ENCODE peak calls at places on chromosomes 5 and 9, in five cellular contexts. One of them, this sample, is unnamed.

GRCh38 chr9:18490591-18491370 is 16.8 kb downstream of the ADAMTSL1 start:
- DNase-seq in thoracic aorta: peak; percentile 60
- DNase-seq in pancreas: no peak
- DNase-seq in breast epithelium: no peak
- DNase-seq in stomach: no peak
- DNase-seq in this sample: no peak

GRCh38 chr5:150508021-150508640 is at the start of gene NDST1:
- DNase-seq in breast epithelium: peak; percentile 72
- DNase-seq in stomach: no peak
- DNase-seq in pancreas: no peak
- DNase-seq in thoracic aorta: no peak
- DNase-seq in this sample: peak; percentile 64

GRCh38 chr5:151167022-151167421 is 9.4 kb upstream of the ANXA6 start:
- DNase-seq in pancreas: no peak
- DNase-seq in thoracic aorta: no peak
- DNase-seq in breast epithelium: no peak
- DNase-seq in stomach: no peak
- DNase-seq in this sample: no peak

GRCh38 chr9:129669946-129670345 is 4.5 kb downstream of the PRRX2 start:
- DNase-seq in breast epithelium: no peak
- DNase-seq in pancreas: no peak
- DNase-seq in stomach: no peak
- DNase-seq in thoracic aorta: no peak
- DNase-seq in this sample: no peak

GRCh38 chr5:30051976-30052375 is 1141.5 kb upstream of the CDH6 start:
- DNase-seq in pancreas: no peak
- DNase-seq in thoracic aorta: no peak
- DNase-seq in breast epithelium: no peak
- DNase-seq in stomach: no peak
- DNase-seq in this sample: no peak

GRCh38 chr5:150762216-150762615 is 3.4 kb upstream of the DCTN4 start:
- DNase-seq in pancreas: no peak
- DNase-seq in breast epithelium: no peak
- DNase-seq in stomach: no peak
- DNase-seq in thoracic aorta: no peak
- DNase-seq in this sample: no peak

GRCh38 chr5:10719965-10720364 is 41.1 kb downstream of the DAP start:
- DNase-seq in thoracic aorta: no peak
- DNase-seq in pancreas: peak; percentile 66
- DNase-seq in breast epithelium: no peak
- DNase-seq in stomach: peak; percentile 63
- DNase-seq in this sample: no peak

GRCh38 chr5:130272837-130273236 is 368.6 kb downstream of the CHSY3 start:
- DNase-seq in pancreas: no peak
- DNase-seq in thoracic aorta: no peak
- DNase-seq in stomach: no peak
- DNase-seq in breast epithelium: no peak
- DNase-seq in this sample: no peak

GRCh38 chr5:72815580-72816296 is 723 bp upstream of the TNPO1 start:
- DNase-seq in stomach: no peak
- DNase-seq in thoracic aorta: no peak
- DNase-seq in pancreas: no peak
- DNase-seq in breast epithelium: no peak
- DNase-seq in this sample: no peak

GRCh38 chr5:1474183-1474839 is 29.1 kb upstream of the SLC6A3 start:
- DNase-seq in stomach: no peak
- DNase-seq in breast epithelium: peak; percentile 28
- DNase-seq in pancreas: no peak
- DNase-seq in thoracic aorta: no peak
- DNase-seq in this sample: no peak

GRCh38 chr9:128370367-128370751 is 815 bp upstream of the URM1 start:
- DNase-seq in breast epithelium: no peak
- DNase-seq in pancreas: no peak
- DNase-seq in thoracic aorta: no peak
- DNase-seq in stomach: no peak
- DNase-seq in this sample: no peak

GRCh38 chr5:116600876-116601275 is 26.3 kb upstream of the SEMA6A start:
- DNase-seq in stomach: no peak
- DNase-seq in pancreas: no peak
- DNase-seq in thoracic aorta: no peak
- DNase-seq in breast epithelium: no peak
- DNase-seq in this sample: no peak

GRCh38 chr9:5586391-5586802 is 42.5 kb upstream of the RIC1 start:
- DNase-seq in breast epithelium: no peak
- DNase-seq in thoracic aorta: no peak
- DNase-seq in pancreas: no peak
- DNase-seq in stomach: no peak
- DNase-seq in this sample: no peak

GRCh38 chr5:79702606-79703380 is 13.2 kb downstream of the CMYA5 start:
- DNase-seq in thoracic aorta: no peak
- DNase-seq in breast epithelium: no peak
- DNase-seq in pancreas: no peak
- DNase-seq in stomach: no peak
- DNase-seq in this sample: no peak

GRCh38 chr9:134258332-134258731 is 67.9 kb upstream of the RXRA start:
- DNase-seq in thoracic aorta: no peak
- DNase-seq in pancreas: no peak
- DNase-seq in breast epithelium: no peak
- DNase-seq in stomach: no peak
- DNase-seq in this sample: no peak

GRCh38 chr9:130912932-130913598 is 16.5 kb upstream of the QRFP start:
- DNase-seq in breast epithelium: no peak
- DNase-seq in stomach: no peak
- DNase-seq in thoracic aorta: peak; percentile 31
- DNase-seq in pancreas: no peak
- DNase-seq in this sample: no peak

GRCh38 chr5:107467137-107467932 is 203.4 kb downstream of the EFNA5 start:
- DNase-seq in stomach: no peak
- DNase-seq in thoracic aorta: no peak
- DNase-seq in pancreas: no peak
- DNase-seq in breast epithelium: no peak
- DNase-seq in this sample: no peak

GRCh38 chr5:110625376-110625999 is 101.0 kb downstream of the TMEM232 start:
- DNase-seq in pancreas: no peak
- DNase-seq in thoracic aorta: no peak
- DNase-seq in breast epithelium: no peak
- DNase-seq in stomach: no peak
- DNase-seq in this sample: no peak

GRCh38 chr5:108418172-108418571 is 36.3 kb upstream of the FBXL17 start:
- DNase-seq in pancreas: no peak
- DNase-seq in thoracic aorta: no peak
- DNase-seq in breast epithelium: no peak
- DNase-seq in stomach: no peak
- DNase-seq in this sample: no peak

GRCh38 chr9:87107072-87107471 is 159.8 kb upstream of the GAS1 start:
- DNase-seq in stomach: no peak
- DNase-seq in pancreas: no peak
- DNase-seq in breast epithelium: no peak
- DNase-seq in thoracic aorta: no peak
- DNase-seq in this sample: no peak
- TF ChIP-seq CTCF in stomach: no peak
- TF ChIP-seq CTCF in pancreas: no peak
- TF ChIP-seq CTCF in breast epithelium: no peak
- TF ChIP-seq CTCF in thoracic aorta: no peak
- TF ChIP-seq CTCF in this sample: no peak

GRCh38 chr5:65873181-65873580 is 53.2 kb upstream of the ERBIN start:
- DNase-seq in pancreas: no peak
- DNase-seq in breast epithelium: no peak
- DNase-seq in thoracic aorta: no peak
- DNase-seq in stomach: no peak
- DNase-seq in this sample: no peak
- H3K4me1 ChIP-seq in pancreas: no peaks in the 10 kb centered on the region
- H3K4me1 ChIP-seq in breast epithelium: no peaks in the 10 kb centered on the region
- H3K4me1 ChIP-seq in thoracic aorta: no peaks in the 10 kb centered on the region
- H3K4me1 ChIP-seq in stomach: no peaks in the 10 kb centered on the region
- H3K4me1 ChIP-seq in this sample: no peaks in the 10 kb centered on the region

GRCh38 chr5:65482280-65482726 is 583 bp upstream of the ADAMTS6 start:
- DNase-seq in thoracic aorta: no peak
- DNase-seq in pancreas: no peak
- DNase-seq in stomach: no peak
- DNase-seq in breast epithelium: no peak
- DNase-seq in this sample: no peak
- H3K4me3 ChIP-seq in thoracic aorta: peak overlapping the region; percentile 83
- H3K4me3 ChIP-seq in pancreas: peak overlapping the region; percentile 39
- H3K4me3 ChIP-seq in stomach: peak overlapping the region; percentile 49
- H3K4me3 ChIP-seq in breast epithelium: peak overlapping the region; percentile 54
- H3K4me3 ChIP-seq in this sample: peak overlapping the region; percentile 4

GRCh38 chr5:71014186-71014585 is 11.0 kb downstream of the NAIP start:
- DNase-seq in stomach: no peak
- DNase-seq in breast epithelium: no peak
- DNase-seq in thoracic aorta: no peak
- DNase-seq in pancreas: no peak
- DNase-seq in this sample: no peak

GRCh38 chr5:71011194-71011792 is 13.8 kb downstream of the NAIP start:
- DNase-seq in pancreas: no peak
- DNase-seq in thoracic aorta: no peak
- DNase-seq in stomach: no peak
- DNase-seq in breast epithelium: peak; percentile 42
- DNase-seq in this sample: no peak

DNA sequence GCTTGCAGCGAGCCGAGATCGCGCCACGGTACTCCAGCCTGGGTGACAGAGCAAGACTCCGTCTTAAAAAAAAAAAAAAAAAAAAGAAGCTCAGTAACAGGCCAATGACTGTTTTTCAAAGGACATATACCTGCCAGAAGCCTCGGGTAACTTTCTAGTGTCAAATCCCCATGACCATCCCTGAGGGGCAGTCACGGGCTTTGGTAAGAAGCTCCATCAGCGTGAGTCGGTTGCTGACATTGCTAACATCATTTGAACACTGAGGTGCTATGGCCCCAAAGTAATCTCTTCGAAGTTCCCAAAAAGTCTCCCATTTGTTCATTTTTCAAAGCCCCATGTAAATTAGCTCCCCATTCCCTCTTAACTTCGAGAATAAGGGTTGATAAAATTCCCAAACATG is 11.6 kb downstream of the NAIP start:
- DNase-seq in breast epithelium: no peak
- DNase-seq in thoracic aorta: no peak
- DNase-seq in stomach: no peak
- DNase-seq in pancreas: no peak
- DNase-seq in this sample: no peak
- TF ChIP-seq CTCF in breast epithelium: no peak
- TF ChIP-seq CTCF in thoracic aorta: no peak
- TF ChIP-seq CTCF in stomach: no peak
- TF ChIP-seq CTCF in pancreas: no peak
- TF ChIP-seq CTCF in this sample: no peak

DNA sequence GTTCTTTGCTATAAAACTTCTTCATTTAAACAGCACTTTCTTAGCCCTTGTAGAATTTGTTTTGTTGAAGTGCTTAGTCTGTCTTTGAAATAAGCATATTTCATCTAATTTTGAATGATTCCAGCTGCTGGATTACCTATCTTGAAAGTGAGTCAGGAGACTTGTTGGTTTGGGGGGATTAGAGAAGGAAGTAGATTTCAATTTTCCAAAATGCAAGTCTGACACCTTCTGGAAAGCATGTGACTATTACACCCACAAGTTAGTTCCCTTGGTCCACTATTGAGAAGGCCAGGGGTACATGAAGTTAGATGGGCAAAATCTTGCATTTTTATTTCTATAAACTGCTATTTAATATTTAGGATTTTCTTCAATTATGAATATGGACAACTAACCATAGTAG is 96.4 kb upstream of the RANBP3L start:
- DNase-seq in breast epithelium: no peak
- DNase-seq in pancreas: no peak
- DNase-seq in thoracic aorta: no peak
- DNase-seq in stomach: no peak
- DNase-seq in this sample: no peak
- H3K4me1 ChIP-seq in breast epithelium: no peaks in the 10 kb centered on the region
- H3K4me1 ChIP-seq in pancreas: no peaks in the 10 kb centered on the region
- H3K4me1 ChIP-seq in thoracic aorta: peaks cover 12% of the 10 kb centered on the region
- H3K4me1 ChIP-seq in stomach: peaks cover 7% of the 10 kb centered on the region
- H3K4me1 ChIP-seq in this sample: no peaks in the 10 kb centered on the region

GRCh38 chr5:66151491-66151890 is 7.4 kb downstream of the SREK1 start:
- DNase-seq in stomach: no peak
- DNase-seq in thoracic aorta: no peak
- DNase-seq in pancreas: no peak
- DNase-seq in breast epithelium: no peak
- DNase-seq in this sample: no peak
- H3K4me3 ChIP-seq in stomach: no peak overlapping the region
- H3K4me3 ChIP-seq in thoracic aorta: no peak overlapping the region
- H3K4me3 ChIP-seq in pancreas: no peak overlapping the region
- H3K4me3 ChIP-seq in breast epithelium: no peak overlapping the region
- H3K4me3 ChIP-seq in this sample: no peak overlapping the region

GRCh38 chr5:95317687-95318086 is 32.8 kb upstream of the MCTP1 start:
- DNase-seq in stomach: no peak
- DNase-seq in thoracic aorta: no peak
- DNase-seq in pancreas: peak; percentile 12
- DNase-seq in breast epithelium: no peak
- DNase-seq in this sample: no peak

DNA sequence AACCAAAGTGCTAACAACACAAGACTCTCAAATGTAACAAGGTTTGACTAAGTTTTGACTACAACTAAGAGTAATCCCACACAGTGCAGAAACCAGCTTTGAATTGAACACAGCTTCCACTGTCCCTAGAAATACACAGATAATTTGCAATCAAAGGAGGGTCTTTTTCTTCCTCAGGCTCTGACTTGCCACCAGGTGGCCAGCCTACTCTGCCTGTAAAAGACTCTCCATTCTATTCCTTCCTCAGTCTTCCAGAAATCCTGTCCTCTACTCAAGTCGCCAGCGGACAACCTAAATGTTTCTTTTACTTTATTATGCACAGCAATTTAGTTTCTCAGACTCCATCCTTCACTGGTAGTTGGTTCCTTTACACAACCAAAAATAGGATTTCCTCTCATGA is 32.2 kb upstream of the MCTP1 start:
- DNase-seq in breast epithelium: no peak
- DNase-seq in pancreas: no peak
- DNase-seq in stomach: no peak
- DNase-seq in thoracic aorta: no peak
- DNase-seq in this sample: no peak
- TF ChIP-seq CTCF in breast epithelium: no peak
- TF ChIP-seq CTCF in pancreas: no peak
- TF ChIP-seq CTCF in stomach: no peak
- TF ChIP-seq CTCF in thoracic aorta: no peak
- TF ChIP-seq CTCF in this sample: no peak

GRCh38 chr9:121566401-121567141 is 66.9 kb upstream of the GGTA1 start:
- DNase-seq in stomach: no peak
- DNase-seq in breast epithelium: no peak
- DNase-seq in pancreas: no peak
- DNase-seq in thoracic aorta: peak; percentile 55
- DNase-seq in this sample: no peak
- H3K4me1 ChIP-seq in stomach: peaks cover 23% of the 10 kb centered on the region
- H3K4me1 ChIP-seq in breast epithelium: peaks cover 15% of the 10 kb centered on the region
- H3K4me1 ChIP-seq in pancreas: peaks cover 6% of the 10 kb centered on the region
- H3K4me1 ChIP-seq in thoracic aorta: peaks cover 60% of the 10 kb centered on the region
- H3K4me1 ChIP-seq in this sample: peaks cover 9% of the 10 kb centered on the region